ENCODE peak calls at places on chromosomes 5 and 9, in four cellular contexts. D, H, C and R are unnamed samples.

GRCh38 chr5:174687503-174687902 is 36.9 kb upstream of the MSX2 start:
- DNase-seq in C (no peak), H (no peak), D (no peak), R (no peak)

GRCh38 chr9:90773593-90773992 is 28.0 kb upstream of the SYK start:
- DNase-seq in D (no peak), H (no peak), C (no peak), R (no peak)

GRCh38 chr9:129125478-129125877 is 14.3 kb downstream of the PTPA start:
- DNase-seq in C (no peak), H (no peak), D (peak; percentile 46), R (no peak)

GRCh38 chr5:60366489-60366888 is 333.5 kb downstream of the DEPDC1B start:
- DNase-seq in D (no peak), H (no peak), C (no peak), R (no peak)

GRCh38 chr9:114434878-114435311 is 47.1 kb upstream of the AKNA start:
- DNase-seq in D (peak; percentile 35), C (no peak), H (no peak), R (no peak)

GRCh38 chr5:172864747-172865146 is 30.7 kb downstream of the ERGIC1 start:
- DNase-seq in H (peak; percentile 30), D (no peak), C (no peak), R (no peak)

GRCh38 chr5:61229416-61229815 is 67.1 kb upstream of the SMIM15 start:
- DNase-seq in C (no peak), H (no peak), D (no peak), R (no peak)

GRCh38 chr5:179759961-179760541 is 27.4 kb downstream of the MAML1 start:
- DNase-seq in H (no peak), D (no peak), C (no peak), R (no peak)

GRCh38 chr9:128091144-128091543 is 23.1 kb downstream of the SLC25A25 start:
- DNase-seq in H (peak; percentile 75), D (no peak), C (peak; percentile 67), R (no peak)

GRCh38 chr9:136644593-136645342 is 17.9 kb upstream of the EGFL7 start:
- DNase-seq in D (peak; percentile 42), C (peak; percentile 90), H (peak; percentile 54), R (peak; percentile 77)

GRCh38 chr9:136643596-136644342 is 18.9 kb upstream of the EGFL7 start:
- DNase-seq in D (no peak), C (peak; percentile 63), H (no peak), R (no peak)

GRCh38 chr9:136645343-136645902 is 17.3 kb upstream of the EGFL7 start:
- DNase-seq in D (no peak), H (no peak), C (peak; percentile 67), R (no peak)

GRCh38 chr9:136645903-136646754 is 16.6 kb upstream of the EGFL7 start:
- DNase-seq in C (peak; percentile 76), D (no peak), H (no peak), R (no peak)

DNA sequence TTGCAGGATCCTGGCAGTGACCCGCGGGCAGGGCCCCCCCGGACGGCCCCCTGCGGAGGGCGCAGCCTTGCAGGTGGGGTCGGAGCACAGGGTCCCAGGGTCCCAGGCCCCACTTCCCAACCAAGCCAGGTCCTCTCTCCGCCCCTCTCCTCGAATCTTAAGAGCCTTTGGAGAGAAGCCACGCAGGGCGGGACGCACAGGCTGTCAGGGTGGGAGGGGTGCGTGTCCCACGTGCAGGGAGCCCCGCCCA is 18.4 kb upstream of the EGFL7 start:
- DNase-seq in D (no peak), H (no peak), C (peak; percentile 97), R (no peak)
- H3K4me1 ChIP-seq in D (peaks cover 14% of the 10 kb centered on the region), H (no peaks in the 10 kb centered on the region), C (peaks cover 30% of the 10 kb centered on the region), R (peaks cover 10% of the 10 kb centered on the region)

DNA sequence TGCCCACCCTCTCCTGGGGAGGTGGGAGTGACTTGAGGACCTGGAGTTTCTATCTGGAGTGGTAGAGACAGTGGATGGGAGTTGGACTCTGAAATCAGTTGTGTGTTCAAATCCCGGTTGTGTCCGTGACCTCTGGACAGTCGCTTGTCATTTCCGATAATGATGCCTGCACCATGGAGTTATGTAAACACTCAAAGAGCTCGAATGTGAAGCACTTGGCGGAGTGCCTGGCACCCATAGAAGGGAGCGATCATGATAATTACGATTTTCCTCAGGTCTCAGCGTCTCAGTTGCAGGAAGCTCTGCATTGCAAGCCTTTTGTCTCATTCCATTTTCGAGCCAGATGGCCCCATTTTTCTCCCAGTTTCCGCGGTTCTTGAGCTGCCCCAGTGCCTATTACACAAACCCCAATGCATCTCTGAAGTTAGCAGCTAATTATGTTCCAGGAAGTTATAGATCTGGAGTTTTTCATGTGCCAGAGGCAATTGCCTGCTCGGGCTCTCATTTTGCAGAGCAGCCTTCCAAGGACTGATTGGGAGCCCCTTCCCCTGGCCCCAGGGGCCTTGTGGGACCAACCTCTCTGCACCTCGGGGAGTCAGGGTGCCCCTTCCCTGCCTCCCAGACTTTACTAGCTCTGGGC is 175.5 kb upstream of the MVB12B start:
- DNase-seq in H (no peak), C (peak; percentile 68), D (no peak), R (no peak)
- H3K27ac ChIP-seq in H (no peak overlapping the region), C (no peak overlapping the region), D (no peak overlapping the region), R (no peak overlapping the region)

GRCh38 chr9:92715488-92716231 is 45.7 kb upstream of the IPPK start:
- DNase-seq in D (no peak), H (peak; percentile 47), C (no peak), R (no peak)
- H3K36me3 ChIP-seq in D (peaks cover 43% of the 10 kb centered on the region), H (no peaks in the 10 kb centered on the region), C (peaks cover 81% of the 10 kb centered on the region), R (peaks cover 28% of the 10 kb centered on the region)

DNA sequence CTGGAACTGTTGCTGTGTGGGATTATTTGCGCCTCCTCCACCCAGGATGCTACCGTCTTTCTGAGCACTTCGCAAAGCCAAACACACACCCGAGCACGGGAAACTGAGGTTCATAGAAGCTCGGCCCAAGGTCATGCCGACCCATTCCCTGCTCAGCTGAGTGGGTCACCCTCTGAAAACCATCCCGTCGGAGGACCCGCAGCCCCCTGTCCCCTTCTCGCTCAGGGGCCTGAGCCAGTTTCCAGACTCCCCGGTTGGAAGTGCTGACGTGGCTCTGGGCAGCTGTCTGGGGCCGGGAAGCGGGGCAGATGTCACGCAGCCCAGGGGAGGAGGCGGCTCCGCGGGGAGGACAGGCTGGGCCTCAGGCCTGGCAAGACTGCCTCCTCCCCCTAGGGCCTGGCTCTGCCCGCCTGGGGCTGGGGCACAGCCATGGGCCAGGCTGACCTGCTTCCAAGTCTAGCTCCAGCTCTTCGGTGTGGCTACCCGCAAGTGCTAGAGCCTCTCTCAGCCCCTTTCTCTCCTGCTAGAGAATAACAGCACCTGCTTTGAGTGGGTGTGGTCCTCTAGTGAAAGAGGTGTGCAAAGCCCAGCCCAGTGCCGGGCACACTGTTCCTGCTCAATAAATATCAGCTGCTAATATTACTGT is 9.9 kb upstream of the CXXC5 start:
- DNase-seq in D (no peak), H (peak; percentile 73), C (peak; percentile 91), R (peak; percentile 56)
- H3K4me1 ChIP-seq in D (peaks cover 84% of the 10 kb centered on the region), H (peaks cover 12% of the 10 kb centered on the region), C (peaks cover 32% of the 10 kb centered on the region), R (peaks cover 43% of the 10 kb centered on the region)

DNA sequence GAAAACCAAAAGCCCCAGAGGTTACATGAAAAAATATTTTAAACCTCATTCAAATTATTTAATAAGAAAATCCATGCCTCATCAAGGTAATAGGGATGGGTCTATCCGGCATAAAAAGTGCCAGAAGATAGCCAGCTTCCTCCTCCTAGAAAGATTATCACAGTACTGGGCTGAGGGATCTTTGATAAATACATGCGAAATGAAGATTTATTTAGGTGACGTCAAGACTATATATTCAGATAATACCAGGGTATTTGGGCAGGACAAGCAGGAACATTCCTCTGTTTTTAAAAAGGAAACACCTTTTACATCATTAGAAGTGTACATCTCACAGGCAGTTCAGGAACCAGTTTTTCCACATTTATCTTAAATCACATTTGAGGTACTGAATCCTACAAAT is 124.5 kb upstream of the SLCO6A1 start:
- DNase-seq in D (no peak), H (no peak), C (no peak), R (no peak)
- H3K27ac ChIP-seq in D (no peak overlapping the region), H (no peak overlapping the region), C (no peak overlapping the region), R (no peak overlapping the region)

GRCh38 chr5:14305045-14305444 is 161.9 kb downstream of the TRIO start:
- DNase-seq in D (no peak), H (no peak), C (no peak), R (no peak)
- H3K36me3 ChIP-seq in D (no peaks in the 10 kb centered on the region), H (no peaks in the 10 kb centered on the region), C (peaks cover 46% of the 10 kb centered on the region), R (no peaks in the 10 kb centered on the region)

GRCh38 chr5:149428032-149428431 is 48.9 kb upstream of the IL17B start:
- DNase-seq in D (no peak), H (no peak), C (no peak), R (no peak)
- H3K4me1 ChIP-seq in D (peaks cover 59% of the 10 kb centered on the region), H (peaks cover 4% of the 10 kb centered on the region), C (peaks cover 40% of the 10 kb centered on the region), R (peaks cover 5% of the 10 kb centered on the region)

DNA sequence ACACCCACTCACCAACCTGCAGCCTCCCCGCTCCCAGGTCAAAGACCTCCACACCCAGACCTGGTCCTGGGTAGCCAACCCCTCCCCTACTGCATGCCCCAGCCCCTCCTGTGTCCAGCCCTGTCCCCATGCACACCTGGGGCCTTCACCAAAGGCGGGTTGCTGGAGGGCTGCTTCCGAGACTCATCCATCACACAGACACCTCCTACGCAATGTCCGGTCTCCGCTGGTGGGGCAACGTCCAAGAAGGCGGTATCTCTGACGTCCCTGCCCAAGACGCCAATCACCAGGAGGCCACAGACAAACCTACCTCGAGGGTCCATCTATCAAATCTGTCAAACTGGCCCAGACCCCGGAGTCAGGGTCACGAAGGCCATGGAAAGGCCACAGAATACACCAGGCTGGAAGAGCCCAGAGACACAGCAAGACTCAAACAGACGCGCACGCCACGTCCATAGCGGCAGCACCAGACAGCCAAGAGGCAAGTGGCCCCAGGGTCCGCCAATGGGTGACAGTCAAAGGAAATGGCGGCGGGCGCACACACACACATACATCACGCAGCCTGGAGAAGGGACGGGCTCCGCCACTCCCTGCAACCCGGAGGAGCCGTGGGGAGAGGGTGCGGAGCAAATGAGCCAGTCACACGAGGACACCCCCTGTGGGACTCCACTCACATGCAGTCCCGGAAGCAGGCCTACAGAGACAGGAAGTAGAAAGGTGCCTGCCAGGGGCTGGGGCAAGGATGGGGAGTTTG is 10.7 kb downstream of the NACC2 start:
- DNase-seq in D (no peak), C (peak; percentile 59), H (no peak), R (no peak)
- H3K27ac ChIP-seq in D (no peak overlapping the region), C (no peak overlapping the region), H (no peak overlapping the region), R (no peak overlapping the region)

GRCh38 chr9:111198936-111199335 is 131.1 kb downstream of the OR2K2 start:
- DNase-seq in C (no peak), D (no peak), H (no peak), R (no peak)

GRCh38 chr9:111195779-111196178 is 134.2 kb downstream of the OR2K2 start:
- DNase-seq in D (no peak), C (no peak), H (no peak), R (no peak)

GRCh38 chr9:111197251-111197650 is 132.8 kb downstream of the OR2K2 start:
- DNase-seq in H (no peak), D (no peak), C (no peak), R (no peak)
- H3K36me3 ChIP-seq in H (no peaks in the 10 kb centered on the region), D (no peaks in the 10 kb centered on the region), C (no peaks in the 10 kb centered on the region), R (no peaks in the 10 kb centered on the region)

DNA sequence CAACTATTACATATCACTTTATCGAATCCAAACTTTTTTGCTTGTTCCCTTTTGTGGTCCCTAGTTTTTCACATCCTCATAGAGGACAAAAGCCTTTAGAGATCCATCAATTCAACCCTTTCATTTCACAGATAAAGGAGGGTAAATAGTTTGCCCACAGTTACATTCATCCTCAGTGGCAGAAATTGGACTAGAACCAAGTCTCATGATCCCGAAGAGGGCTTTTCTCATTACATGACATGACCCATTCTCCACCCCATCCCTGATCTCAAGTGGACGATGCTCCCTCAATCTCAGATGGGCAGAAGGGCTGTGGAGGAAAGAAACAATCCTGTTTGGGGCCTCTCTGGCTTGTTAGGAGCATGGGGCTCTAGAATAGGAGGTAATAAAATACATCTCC is 23.1 kb downstream of the TICAM2 start:
- DNase-seq in H (no peak), D (no peak), C (no peak), R (no peak)
- H3K4me1 ChIP-seq in H (no peaks in the 10 kb centered on the region), D (peaks cover 25% of the 10 kb centered on the region), C (no peaks in the 10 kb centered on the region), R (no peaks in the 10 kb centered on the region)